ENCODE peak calls at places on chromosomes 12 and 14, in four cellular contexts. A is mammary epithelial cell; G is CD8-positive, alpha-beta T cell; W is GM23338. M is an unnamed sample.

GRCh38 chr12:75660107-75660530 is 148.7 kb upstream of the KRR1 start:
- DNase-seq in G (no peak), W (no peak), A (peak), M (no peak)

GRCh38 chr12:116370004-116370404 is 92.5 kb upstream of the MED13L start:
- DNase-seq in A (no peak), G (no peak), W (no peak), M (no peak)

GRCh38 chr12:125161712-125162023 is 96.4 kb downstream of the AACS start:
- DNase-seq in A (no peak), G (no peak), W (no peak), M (no peak)

GRCh38 chr14:93800038-93800937 is 12.0 kb upstream of the PRIMA1 start:
- DNase-seq in G (no peak), W (no peak), A (peak), M (no peak)

GRCh38 chr12:75177997-75178396 is 31.6 kb downstream of the KCNC2 start:
- DNase-seq in G (no peak), A (peak), W (no peak), M (no peak)

GRCh38 chr14:33532581-33532980 is 418.3 kb downstream of the EGLN3 start:
- DNase-seq in A (no peak), W (no peak), G (no peak), M (no peak)

GRCh38 chr14:70724944-70725343 is 83.2 kb downstream of the TTC9 start:
- DNase-seq in G (no peak), W (no peak), A (no peak), M (no peak)

GRCh38 chr12:93676408-93677194 is 574 bp upstream of the CRADD start:
- DNase-seq in G (no peak), A (no peak), W (no peak), M (no peak)

GRCh38 chr12:26339976-26340375 is 144.6 kb downstream of the SSPN start:
- DNase-seq in G (no peak), W (no peak), A (no peak), M (no peak)

GRCh38 chr12:75271576-75271975 is 58.5 kb downstream of the CAPS2 start:
- DNase-seq in G (no peak), W (peak), A (no peak), M (no peak)

GRCh38 chr14:105487986-105488777 is 1.5 kb downstream of the CRIP1 start:
- DNase-seq in A (no peak), G (no peak), W (no peak), M (peak)

GRCh38 chr12:52527121-52527800 is 7.1 kb upstream of the KRT5 start:
- DNase-seq in G (no peak), W (no peak), A (no peak), M (no peak)

GRCh38 chr12:6635375-6635855 is 344 bp downstream of the LPAR5 start:
- DNase-seq in A (no peak), W (no peak), G (peak), M (peak)

GRCh38 chr12:53182836-53183235 is 2.1 kb upstream of the CSAD start:
- DNase-seq in G (no peak), W (no peak), A (no peak), M (no peak)

GRCh38 chr12:31325524-31325875 is 450 bp downstream of the SINHCAF start:
- DNase-seq in G (peak), A (no peak), W (no peak), M (no peak)

GRCh38 chr14:36556811-36557433 is 25.5 kb downstream of the NKX2-8 start:
- DNase-seq in W (peak), A (no peak), G (no peak), M (no peak)

GRCh38 chr14:73879027-73879426 is 7.6 kb upstream of the ZNF410 start:
- DNase-seq in W (no peak), G (no peak), A (no peak), M (no peak)

GRCh38 chr14:99925471-99925870 is 132.3 kb downstream of the EML1 start:
- DNase-seq in A (no peak), G (no peak), W (no peak), M (no peak)

GRCh38 chr14:99727096-99727870 is 43.2 kb downstream of the CYP46A1 start:
- DNase-seq in G (no peak), W (no peak), A (no peak), M (no peak)

GRCh38 chr12:14387472-14387871 is 22.0 kb downstream of the ATF7IP start:
- DNase-seq in W (no peak), G (no peak), A (no peak), M (no peak)

GRCh38 chr12:5945071-5946008 is at the start of gene ANO2:
- DNase-seq in W (peak), A (no peak), G (no peak), M (no peak)

GRCh38 chr14:33740531-33740930 is 210.3 kb downstream of the EGLN3 start:
- DNase-seq in A (no peak), W (no peak), G (no peak), M (no peak)

GRCh38 chr12:75884465-75884985 is 147.1 kb downstream of the PHLDA1 start:
- DNase-seq in W (peak), G (no peak), A (no peak), M (no peak)

GRCh38 chr12:119843100-119843499 is 34.0 kb downstream of the CIT start:
- DNase-seq in G (no peak), W (no peak), A (no peak), M (no peak)

GRCh38 chr12:54240971-54241588 is 38.8 kb downstream of the CBX5 start:
- DNase-seq in G (no peak), W (no peak), A (peak), M (no peak)

GRCh38 chr14:35808076-35808657 is 928 bp downstream of the RALGAPA1 start:
- DNase-seq in A (peak), G (no peak), W (peak), M (no peak)

GRCh38 chr14:92495041-92495440 is 18.5 kb upstream of the RIN3 start:
- DNase-seq in W (no peak), G (no peak), A (no peak), M (no peak)

GRCh38 chr14:50601405-50601804 is 41.5 kb downstream of the ATL1 start:
- DNase-seq in W (no peak), A (peak), G (no peak), M (no peak)

GRCh38 chr12:24562761-24563392 is 386.0 kb downstream of the BCAT1 start:
- DNase-seq in A (peak), G (no peak), W (peak), M (no peak)

GRCh38 chr12:91361864-91362263 is 179.2 kb upstream of the DCN start:
- DNase-seq in W (peak), G (no peak), A (peak), M (peak)

GRCh38 chr12:75933136-75933535 is 98.4 kb downstream of the PHLDA1 start:
- DNase-seq in G (no peak), W (no peak), A (peak), M (no peak)

GRCh38 chr12:54379401-54380201 is 4.9 kb downstream of the ZNF385A start:
- DNase-seq in W (peak), A (peak), G (peak), M (peak)

GRCh38 chr12:109739747-109740693 is 26.4 kb downstream of the FAM222A start:
- DNase-seq in G (no peak), A (no peak), W (peak), M (peak)

GRCh38 chr12:106870116-106870515 is 85.6 kb upstream of the TMEM263 start:
- DNase-seq in A (no peak), W (no peak), G (no peak), M (no peak)

GRCh38 chr12:96752211-96752610 is 154.8 kb upstream of the NEDD1 start:
- DNase-seq in G (no peak), W (no peak), A (peak), M (no peak)

GRCh38 chr14:105945891-105946290 is 419.5 kb downstream of the TMEM121 start:
- DNase-seq in W (no peak), G (no peak), A (no peak), M (no peak)

DNA sequence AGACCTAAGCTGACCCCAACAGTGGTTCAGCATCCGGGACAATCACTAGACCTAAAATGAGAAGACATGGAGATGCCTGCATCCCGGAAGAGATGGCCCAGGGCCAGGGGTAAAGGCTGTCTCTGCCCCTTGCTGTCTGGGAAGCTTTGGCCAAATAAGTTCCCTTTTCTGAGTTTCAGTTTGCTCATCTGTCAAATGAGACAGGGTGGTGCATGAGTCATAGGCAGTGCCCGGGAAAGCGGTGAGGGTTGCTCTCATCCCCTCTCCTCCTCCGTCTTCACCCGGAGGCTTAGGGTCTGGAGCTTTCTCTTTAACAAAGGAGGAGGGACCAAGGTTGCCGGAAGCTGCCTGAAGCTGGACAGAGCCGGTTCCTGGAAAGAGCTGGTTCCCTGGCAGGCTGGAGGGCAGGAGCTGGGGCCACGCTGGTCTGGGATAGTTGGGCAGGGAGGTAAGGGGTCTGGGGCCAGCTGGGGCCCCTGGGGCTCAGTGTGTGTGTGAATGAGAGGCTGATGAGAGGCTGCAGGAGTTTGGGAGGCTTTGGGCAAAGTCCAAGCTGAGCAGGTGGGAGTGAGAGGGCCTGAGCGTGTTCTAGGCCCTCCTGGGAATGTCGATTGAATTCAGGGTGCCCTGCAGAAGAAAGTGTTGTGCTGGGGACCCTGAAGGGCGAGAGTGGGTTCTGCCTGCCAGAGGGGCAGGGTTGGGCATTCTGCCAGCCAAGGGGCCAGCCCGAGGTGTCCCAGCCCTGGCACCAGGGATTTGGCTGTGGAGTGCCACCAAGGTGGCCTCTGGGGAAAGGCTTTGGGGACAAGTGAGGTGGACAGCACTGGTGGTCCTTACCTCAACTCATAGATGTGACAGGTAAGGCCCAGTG is at the start of gene SDSL:
- DNase-seq in A (peak), W (peak), G (no peak), M (no peak)
- H3K27ac ChIP-seq in A (peak), W (no peak), G (no peak), M (peak)

GRCh38 chr14:56342419-56342901 is 224.2 kb downstream of the PELI2 start:
- DNase-seq in A (no peak), G (no peak), W (no peak), M (no peak)

GRCh38 chr14:56339855-56340701 is 221.9 kb downstream of the PELI2 start:
- DNase-seq in W (peak), A (peak), G (peak), M (peak)

GRCh38 chr14:56340921-56341320 is 222.7 kb downstream of the PELI2 start:
- DNase-seq in W (no peak), A (no peak), G (no peak), M (no peak)

GRCh38 chr14:56338674-56339073 is 220.5 kb downstream of the PELI2 start:
- DNase-seq in G (no peak), A (no peak), W (no peak), M (no peak)

DNA sequence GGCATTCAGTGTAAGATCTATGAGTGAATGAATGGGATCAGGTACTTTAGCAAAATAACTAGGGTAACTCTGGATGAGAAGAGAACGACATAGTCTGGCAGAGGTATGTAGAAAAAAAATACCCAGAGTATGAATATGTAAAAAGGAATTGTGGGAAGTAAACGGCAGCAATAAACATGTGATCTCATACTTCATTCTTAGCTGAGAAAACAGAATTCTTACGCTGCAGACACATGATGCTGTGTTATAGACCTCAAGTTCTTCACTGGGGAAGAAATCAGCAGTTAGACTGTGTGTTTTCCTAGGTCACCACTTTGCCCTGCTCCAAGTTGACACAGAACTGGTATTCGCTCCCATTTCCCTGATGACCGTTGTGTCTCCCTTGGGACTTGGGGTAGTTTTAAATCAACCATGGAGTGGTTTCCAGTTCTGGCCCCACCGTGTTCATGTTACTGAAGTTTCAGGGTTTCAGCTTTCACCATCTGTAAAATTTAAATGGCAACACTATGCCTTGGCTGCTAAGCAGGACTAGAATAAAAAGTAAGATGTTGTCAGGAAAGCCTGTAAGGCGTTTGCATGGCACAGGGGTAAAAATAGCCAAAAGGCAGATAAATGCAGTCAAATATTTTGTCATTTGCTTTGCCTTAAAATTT is 223.7 kb downstream of the PELI2 start:
- DNase-seq in W (no peak), G (no peak), A (no peak), M (no peak)
- H3K27ac ChIP-seq in W (no peak), G (no peak), A (no peak), M (no peak)

DNA sequence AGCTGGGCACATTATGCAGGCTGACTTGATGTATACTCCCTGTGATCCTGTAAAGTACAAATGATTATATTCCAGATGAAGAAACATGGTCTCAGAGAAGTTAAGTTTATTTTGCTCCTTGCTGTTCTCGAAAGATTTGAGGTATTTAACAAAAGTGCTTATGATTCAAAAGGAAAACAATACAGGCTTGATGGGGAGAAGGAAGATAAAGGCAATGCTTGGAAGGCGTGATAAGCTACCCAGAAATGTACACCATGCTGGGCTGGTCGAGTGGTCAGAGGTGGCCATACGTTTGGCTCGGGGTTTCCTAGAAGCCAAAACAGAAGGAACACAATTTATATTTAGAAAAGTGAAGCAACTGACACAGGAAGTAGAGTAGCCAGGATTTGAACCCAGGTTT is 201.0 kb downstream of the KTN1 start:
- DNase-seq in G (no peak), A (no peak), W (no peak), M (no peak)
- H3K27ac ChIP-seq in G (no peak), A (no peak), W (no peak), M (no peak)

GRCh38 chr12:68842784-68843567 is 35.0 kb downstream of the MDM2 start:
- DNase-seq in W (no peak), A (no peak), G (no peak), M (no peak)

GRCh38 chr12:68844318-68844745 is 36.4 kb downstream of the MDM2 start:
- DNase-seq in W (no peak), A (no peak), G (no peak), M (no peak)

GRCh38 chr12:68842123-68842522 is 34.1 kb downstream of the MDM2 start:
- DNase-seq in A (no peak), G (no peak), W (no peak), M (no peak)

GRCh38 chr12:68846811-68847210 is 38.8 kb downstream of the MDM2 start:
- DNase-seq in G (no peak), A (no peak), W (no peak), M (no peak)

DNA sequence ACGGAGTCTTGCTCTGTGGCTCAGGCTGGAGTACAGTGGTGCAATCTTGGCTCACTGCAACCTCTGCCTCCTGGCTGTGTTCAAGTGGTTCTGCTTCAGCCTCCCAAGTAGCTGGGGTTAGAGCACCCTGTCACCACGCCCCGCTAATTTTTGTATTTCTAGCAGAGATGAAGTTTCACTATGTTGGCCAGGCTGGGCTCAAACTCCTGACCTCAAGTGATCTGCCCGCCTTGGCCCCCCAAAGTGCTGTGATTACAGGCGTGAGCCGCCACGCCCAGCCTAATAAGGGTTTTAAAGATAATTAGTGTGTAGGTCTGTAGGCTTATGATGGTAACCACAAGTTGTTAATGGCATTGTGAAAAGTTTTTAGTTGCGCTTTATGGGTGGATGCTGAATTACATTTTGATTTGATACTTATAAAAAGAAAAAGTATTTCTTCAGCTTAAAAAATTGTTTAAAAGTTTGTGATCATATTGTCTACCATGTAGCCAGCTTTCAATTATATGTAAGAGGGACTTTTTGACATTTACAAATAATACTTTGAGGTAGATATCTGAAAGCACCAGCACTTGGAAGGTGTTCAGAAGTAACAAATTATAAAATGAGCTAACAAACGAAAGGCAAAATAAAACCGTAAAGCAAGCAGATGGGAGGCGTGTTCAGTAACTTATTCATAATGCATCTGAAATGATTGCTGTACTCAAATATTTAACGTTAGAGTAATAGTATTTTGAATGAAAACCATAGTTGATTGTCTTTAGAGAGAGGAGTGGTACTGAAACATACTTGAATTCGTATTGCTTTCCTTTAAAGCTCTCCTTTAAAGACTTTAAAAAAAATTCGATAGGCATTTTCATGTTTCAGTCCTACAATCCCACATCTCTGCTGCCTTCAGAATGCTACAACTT is 37.1 kb downstream of the MDM2 start:
- DNase-seq in W (no peak), G (no peak), A (no peak), M (no peak)
- H3K27ac ChIP-seq in W (no peak), G (no peak), A (no peak), M (no peak)